ENCODE peak calls at places on chromosomes 1 and 21, in ten cellular contexts. U, Y, E, O, G, R, A, K, N and D are unnamed samples.

GRCh38 chr1:216670118-216670870 is 52.9 kb downstream of the ESRRG start:
- DNase-seq in O (no peak), Y (no peak), K (no peak), N (peak), U (peak), E (no peak), R (no peak), A (no peak), G (no peak), D (no peak)

GRCh38 chr1:234205966-234206365 is 167.3 kb upstream of the COA6 start:
- DNase-seq in N (no peak), K (no peak), G (no peak), O (no peak), A (no peak), R (no peak), U (no peak), Y (no peak), E (no peak), D (no peak)

GRCh38 chr1:236063919-236064673 is 794 bp downstream of the NID1 start:
- DNase-seq in K (peak), A (no peak), N (peak), R (peak), Y (peak), O (peak), G (peak), E (peak), U (peak), D (peak)

GRCh38 chr1:202023033-202023433 is 12.6 kb downstream of the ELF3 start:
- DNase-seq in O (peak), E (peak), R (no peak), G (no peak), Y (no peak), N (no peak), A (peak), U (peak), K (no peak), D (no peak)

GRCh38 chr1:182301467-182302198 is 90.0 kb downstream of the GLUL start:
- DNase-seq in K (peak), R (peak), G (peak), E (peak), Y (no peak), A (peak), N (peak), U (no peak), O (peak), D (peak)

GRCh38 chr1:11262171-11263049 is at the start of gene MTOR:
- DNase-seq in O (peak), Y (peak), A (peak), K (peak), N (peak), E (peak), G (peak), R (peak), U (peak), D (peak)

GRCh38 chr1:154955039-154955717 is 721 bp downstream of the PBXIP1 start:
- DNase-seq in U (peak), N (peak), K (no peak), Y (no peak), R (peak), G (peak), A (peak), O (peak), E (peak), D (peak)

GRCh38 chr1:11977625-11978024 is 2.6 kb upstream of the MFN2 start:
- DNase-seq in N (no peak), R (no peak), U (no peak), O (no peak), Y (no peak), A (no peak), E (no peak), K (no peak), G (no peak), D (no peak)

GRCh38 chr1:210321131-210321530 is 7.6 kb upstream of the HHAT start:
- DNase-seq in A (no peak), U (no peak), K (no peak), R (no peak), G (no peak), N (no peak), E (no peak), O (no peak), Y (no peak), D (no peak)

GRCh38 chr1:187053876-187054275 is 225.1 kb downstream of the PLA2G4A start:
- DNase-seq in G (no peak), E (no peak), O (no peak), N (no peak), K (no peak), U (no peak), R (no peak), A (no peak), Y (no peak), D (no peak)

GRCh38 chr1:61182049-61182448 is 99.7 kb downstream of the NFIA start:
- DNase-seq in O (no peak), A (no peak), N (no peak), Y (no peak), R (no peak), U (peak), G (no peak), K (no peak), E (no peak), D (peak)

GRCh38 chr1:153801786-153802697 is 26.8 kb downstream of the SLC27A3 start:
- DNase-seq in Y (peak), E (no peak), K (no peak), G (peak), O (no peak), R (no peak), U (no peak), N (no peak), A (no peak), D (no peak)

GRCh38 chr1:184152502-184152901 is 101.0 kb downstream of the TSEN15 start:
- DNase-seq in E (peak), A (no peak), N (no peak), O (no peak), K (no peak), U (no peak), G (peak), R (no peak), Y (no peak), D (no peak)

GRCh38 chr1:105872761-105873286 is 1183.7 kb upstream of the PRMT6 start:
- DNase-seq in A (no peak), K (no peak), E (no peak), O (no peak), U (no peak), Y (no peak), N (no peak), G (no peak), R (no peak), D (no peak)

GRCh38 chr1:9316080-9316444 is 23.4 kb downstream of the SPSB1 start:
- DNase-seq in Y (no peak), G (no peak), E (no peak), R (no peak), O (no peak), K (no peak), A (no peak), N (no peak), U (peak), D (no peak)

GRCh38 chr1:9316512-9316911 is 23.8 kb downstream of the SPSB1 start:
- DNase-seq in R (no peak), G (no peak), U (no peak), Y (no peak), A (no peak), O (no peak), N (no peak), E (no peak), K (no peak), D (no peak)

GRCh38 chr1:9317072-9317471 is 24.4 kb downstream of the SPSB1 start:
- DNase-seq in E (no peak), U (no peak), Y (no peak), N (no peak), R (no peak), O (no peak), A (no peak), K (no peak), G (no peak), D (no peak)

GRCh38 chr1:9319208-9319788 is 26.6 kb downstream of the SPSB1 start:
- DNase-seq in K (no peak), R (no peak), A (no peak), E (no peak), Y (no peak), G (no peak), U (no peak), N (no peak), O (no peak), D (no peak)

DNA sequence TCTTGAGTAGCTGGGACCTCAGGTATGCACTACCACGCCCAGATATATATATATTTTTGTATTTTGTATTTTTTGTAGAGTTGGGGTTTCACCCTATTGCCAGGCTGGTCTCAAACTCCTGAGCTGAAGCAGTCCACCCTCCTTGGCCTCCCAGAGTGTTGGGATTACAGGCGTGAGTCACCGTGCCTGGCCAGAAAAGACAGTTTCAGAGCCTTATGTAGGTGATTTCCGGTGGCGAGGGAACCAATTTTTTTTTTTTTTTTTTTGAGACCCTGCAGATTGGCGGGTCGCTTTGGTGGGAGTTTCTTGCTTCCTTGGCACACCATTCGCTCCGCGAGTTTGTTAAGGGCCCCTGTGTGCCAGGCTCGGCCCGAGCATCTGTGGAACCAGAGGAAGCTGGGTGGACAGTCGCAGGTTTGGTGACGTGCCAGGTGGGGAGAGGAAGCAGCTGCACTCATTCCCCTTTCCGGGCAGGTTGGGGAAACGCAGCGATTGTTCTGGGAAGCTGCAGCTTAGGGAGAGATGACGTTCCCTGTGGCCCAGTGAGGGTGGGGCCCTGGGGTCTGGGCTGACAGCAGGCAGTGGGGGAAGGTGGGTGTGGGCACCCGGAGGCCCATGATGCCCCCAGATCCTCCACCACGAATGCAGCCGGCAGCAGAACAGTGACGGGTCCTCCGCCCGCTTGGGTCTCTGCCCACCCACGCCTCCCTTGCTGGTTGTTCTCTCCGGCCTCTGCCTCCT is 25.1 kb downstream of the SPSB1 start:
- DNase-seq in N (no peak), Y (no peak), G (peak), K (no peak), U (peak), R (peak), A (no peak), O (no peak), E (peak), D (no peak)
- TF ChIP-seq EP300 in N (no peak), Y (no peak), G (peak), K (peak), U (no peak), R (peak), A (no peak), O (peak), E (peak), D (peak)

DNA sequence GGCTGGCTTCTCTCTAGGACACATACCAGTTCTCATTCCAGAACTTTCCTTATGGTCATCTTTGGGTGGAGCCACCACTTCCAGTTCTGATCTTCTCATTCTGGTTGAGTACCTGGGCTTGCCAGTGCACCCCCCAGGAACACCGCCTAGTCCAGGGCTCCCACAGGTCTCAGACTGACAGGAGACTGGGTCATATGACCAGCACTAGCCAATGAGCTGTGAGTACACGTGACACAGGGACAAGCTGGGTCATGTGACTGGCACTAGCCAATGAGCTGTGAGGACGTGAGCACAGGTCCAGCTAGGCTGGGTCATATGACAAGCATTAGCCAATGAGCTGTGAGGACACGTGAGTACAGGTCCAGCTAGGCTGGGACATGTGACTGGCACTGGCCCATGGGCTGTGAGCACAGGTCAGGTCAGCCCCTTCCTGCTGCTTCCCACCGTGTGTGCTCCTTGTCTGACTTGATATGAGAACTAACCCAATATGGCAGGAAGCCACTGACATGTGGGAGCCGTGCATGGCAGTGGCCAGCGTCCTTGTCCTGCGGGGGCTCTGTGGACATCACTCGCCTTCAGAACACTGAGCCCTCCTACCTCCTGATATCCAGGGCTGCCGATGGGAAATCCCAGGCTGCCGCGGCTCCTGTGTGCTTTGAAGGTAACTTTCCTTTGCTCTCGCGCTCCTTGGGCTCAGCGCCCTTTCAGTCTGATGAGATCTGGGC is 22.7 kb downstream of the KRTAP10-1 start:
- DNase-seq in Y (no peak), N (peak), O (peak), E (no peak), A (peak), U (peak), K (no peak), R (no peak), G (no peak), D (no peak)
- TF ChIP-seq EP300 in Y (no peak), N (no peak), O (no peak), E (no peak), A (no peak), U (no peak), K (no peak), R (no peak), G (no peak), D (no peak)

DNA sequence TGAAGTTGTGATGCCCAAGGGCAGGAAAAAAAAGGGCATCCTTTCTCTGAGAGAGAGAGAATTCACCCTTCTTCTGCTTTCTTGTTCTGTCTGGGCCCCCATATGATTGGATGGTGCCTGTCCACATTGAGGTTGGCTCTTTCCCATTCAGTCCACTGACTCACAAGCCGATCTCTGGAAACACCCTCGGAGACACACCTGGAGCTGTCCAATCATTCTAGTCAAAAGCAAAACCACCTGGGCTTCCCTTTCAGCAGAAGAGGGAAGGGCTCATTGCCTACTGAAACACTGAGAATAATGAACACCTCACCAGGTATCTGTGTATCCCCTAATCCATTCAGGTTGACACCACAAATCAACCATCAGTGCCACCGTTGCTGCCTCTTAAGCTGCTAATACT is 103.7 kb upstream of the GNG12 start:
- DNase-seq in U (no peak), G (no peak), K (no peak), O (no peak), N (no peak), R (no peak), Y (no peak), E (no peak), A (no peak), D (no peak)
- TF ChIP-seq EP300 in U (no peak), G (no peak), K (no peak), O (no peak), N (no peak), R (no peak), Y (no peak), E (no peak), A (no peak), D (no peak)

DNA sequence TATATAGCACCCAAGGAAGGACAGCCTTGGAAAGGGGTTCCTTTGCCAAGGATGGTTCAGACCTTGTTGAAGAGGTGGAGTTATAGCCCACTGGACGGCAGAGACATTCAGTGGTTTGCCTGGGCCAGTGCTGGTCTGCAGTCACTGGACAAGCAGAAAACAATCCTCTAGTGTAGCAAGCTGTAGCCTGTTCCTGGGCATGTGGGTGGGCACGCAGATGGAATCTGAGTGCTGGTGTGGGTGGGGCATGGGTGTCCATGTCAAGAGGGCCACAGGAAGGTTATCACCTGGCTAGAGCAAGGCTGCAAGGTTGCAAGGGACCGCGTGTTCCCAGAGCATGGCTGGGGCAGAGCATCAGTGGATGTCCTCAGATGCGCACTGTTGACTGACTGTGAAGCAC is 244.7 kb downstream of the PTPRU start:
- DNase-seq in U (no peak), K (no peak), O (no peak), Y (no peak), R (peak), A (no peak), N (no peak), E (no peak), G (no peak), D (no peak)
- TF ChIP-seq EP300 in U (no peak), K (no peak), O (no peak), Y (no peak), R (no peak), A (no peak), N (no peak), E (no peak), G (no peak), D (no peak)

GRCh38 chr1:244448279-244449036 is 3.3 kb downstream of the ADSS2 start:
- DNase-seq in R (no peak), Y (no peak), U (no peak), G (no peak), K (no peak), N (no peak), E (no peak), O (no peak), A (no peak), D (no peak)

GRCh38 chr1:244451539-244451950 is at the start of gene ADSS2:
- DNase-seq in R (no peak), E (no peak), N (no peak), O (peak), K (no peak), Y (no peak), G (no peak), A (no peak), U (no peak), D (no peak)

GRCh38 chr1:244449936-244450508 is 1.7 kb downstream of the ADSS2 start:
- DNase-seq in A (peak), E (no peak), O (no peak), K (no peak), R (no peak), G (no peak), Y (no peak), U (no peak), N (no peak), D (no peak)

GRCh38 chr1:244451951-244452795 is 464 bp upstream of the ADSS2 start:
- DNase-seq in Y (peak), A (peak), G (peak), R (peak), U (peak), N (peak), E (peak), K (peak), O (peak), D (peak)

GRCh38 chr1:244450597-244451538 is 841 bp downstream of the ADSS2 start:
- DNase-seq in N (peak), G (peak), O (peak), K (peak), A (peak), U (peak), Y (peak), E (peak), R (peak), D (peak)
- TF ChIP-seq EP300 in N (no peak), G (no peak), O (no peak), K (no peak), A (no peak), U (no peak), Y (no peak), E (no peak), R (no peak), D (no peak)

GRCh38 chr1:215636258-215636965 is 69.3 kb downstream of the KCTD3 start:
- DNase-seq in R (peak), G (peak), A (no peak), E (peak), K (no peak), N (peak), U (no peak), O (no peak), Y (no peak), D (peak)
- TF ChIP-seq EP300 in R (no peak), G (no peak), A (no peak), E (no peak), K (no peak), N (no peak), U (no peak), O (no peak), Y (no peak), D (peak)

DNA sequence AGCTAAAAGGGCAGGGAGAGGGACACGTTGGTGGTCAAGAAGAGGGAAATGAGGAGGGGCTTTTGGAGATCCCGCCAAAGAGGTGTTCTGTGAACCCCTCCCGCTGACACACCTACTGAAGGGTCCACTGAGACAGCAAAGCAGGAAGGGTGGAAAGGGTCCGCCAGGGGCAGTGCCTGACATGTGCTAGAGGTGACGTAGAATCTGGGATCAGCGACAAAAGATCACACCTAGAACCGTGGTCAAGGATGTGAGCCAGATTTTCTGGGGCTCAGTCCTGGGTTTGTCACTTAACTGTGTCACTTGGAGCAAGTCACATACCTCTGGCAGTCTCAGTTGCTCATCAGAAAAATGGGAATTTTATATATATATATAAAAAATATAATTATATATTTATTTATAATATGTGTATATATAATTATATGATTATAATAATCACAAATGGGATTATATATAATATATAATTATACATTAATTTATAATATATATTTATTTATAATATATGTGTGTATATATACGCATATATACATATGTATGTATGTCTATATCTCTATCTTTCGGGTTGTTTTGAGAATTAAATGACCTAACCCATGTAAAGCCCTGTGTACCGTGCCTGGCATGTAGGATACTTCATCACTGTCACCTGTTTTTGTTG is 34.9 kb upstream of the ATP5PO start:
- DNase-seq in E (no peak), O (no peak), G (no peak), K (no peak), N (no peak), R (no peak), U (no peak), Y (no peak), A (no peak), D (no peak)
- TF ChIP-seq EP300 in E (no peak), O (no peak), G (no peak), K (no peak), N (no peak), R (no peak), U (no peak), Y (no peak), A (no peak), D (no peak)

DNA sequence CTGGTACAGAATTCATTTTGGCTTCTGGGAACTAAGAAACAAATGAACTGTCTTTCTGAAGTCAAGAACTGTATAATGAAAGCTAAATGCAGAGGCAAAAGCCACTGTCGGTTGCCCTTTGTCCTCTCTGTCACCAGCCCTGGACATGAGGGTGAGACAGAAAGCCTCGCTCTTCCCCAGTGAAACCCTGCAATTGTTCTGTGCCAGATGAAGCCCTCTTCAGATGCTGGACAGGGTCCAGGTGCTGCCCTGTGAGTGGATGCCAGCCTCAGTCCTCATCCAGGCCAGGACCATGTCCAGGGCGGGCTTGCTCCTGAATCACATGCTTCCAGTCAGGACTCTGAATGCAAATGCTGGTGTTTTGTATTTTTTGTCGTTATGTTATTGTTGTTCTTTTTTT is 138.7 kb downstream of the RUNX1 start:
- DNase-seq in N (peak), A (no peak), G (no peak), E (no peak), O (no peak), Y (no peak), R (no peak), K (no peak), U (no peak), D (no peak)
- TF ChIP-seq EP300 in N (no peak), A (no peak), G (no peak), E (no peak), O (no peak), Y (no peak), R (no peak), K (no peak), U (no peak), D (no peak)

GRCh38 chr1:224380003-224380402 is 23.3 kb downstream of the CNIH4 start:
- DNase-seq in K (no peak), U (no peak), N (no peak), A (no peak), Y (no peak), R (no peak), G (no peak), E (no peak), O (no peak), D (no peak)
- TF ChIP-seq EP300 in K (no peak), U (no peak), N (no peak), A (no peak), Y (no peak), R (no peak), G (no peak), E (no peak), O (no peak), D (peak)